ENCODE peak calls at places on chromosomes 4 and X, in six cellular contexts. B is M059J, F is right atrium auricular region, Z is A549, S is fibroblast of the aortic adventitia, E is NCI-H1436. M is an unnamed sample.

GRCh38 chr4:129138762-129139496 is 43.0 kb downstream of the C4orf33 start:
- DNase-seq in B (no peak), F (no peak), Z (no peak), S (no peak), E (no peak), M (no peak)

GRCh38 chr4:152943673-152944072 is 7.5 kb downstream of the FHDC1 start:
- DNase-seq in E (no peak), B (no peak), F (no peak), S (peak), Z (no peak), M (no peak)

GRCh38 chr4:89744915-89745314 is 92.0 kb downstream of the SNCA start:
- DNase-seq in F (no peak), E (no peak), B (no peak), S (no peak), Z (no peak), M (no peak)

GRCh38 chr4:76960014-76960413 is 10.5 kb downstream of the SEPTIN11 start:
- DNase-seq in F (no peak), Z (no peak), E (no peak), B (peak), S (no peak), M (no peak)

GRCh38 chr4:26861434-26862186 is 969 bp downstream of the STIM2 start:
- DNase-seq in E (peak), S (peak), Z (peak), F (peak), B (peak), M (peak)

GRCh38 chrX:110992611-110993010 is 103.4 kb upstream of the PAK3 start:
- DNase-seq in E (peak), Z (peak), F (no peak), B (peak), S (peak), M (peak)

GRCh38 chrX:21150208-21150607 is 224.0 kb upstream of the CNKSR2 start:
- DNase-seq in Z (no peak), B (no peak), S (no peak), E (no peak), F (no peak), M (no peak)

GRCh38 chrX:116276191-116276700 is 105.7 kb downstream of the AGTR2 start:
- DNase-seq in E (no peak), S (no peak), Z (no peak), B (no peak), F (no peak), M (no peak)

GRCh38 chr4:56843421-56843899 is 22.0 kb upstream of the SPINK2 start:
- DNase-seq in S (no peak), B (no peak), F (no peak), E (no peak), Z (no peak), M (no peak)

M was measured in HuH-7.